ENCODE peak calls at places on chromosome 18, in eight cellular contexts. Z is lower lobe of right lung, K is suprapubic skin, H is OCI-LY7, W is AG10803, I is left ventricle myocardium inferior, Q is fibroblast of lung, R is ascending aorta. S is an unnamed sample.

GRCh38 chr18:45802814-45803492 is 22.5 kb upstream of the SIGLEC15 start:
- DNase-seq in Z (no peak), K (no peak), H (no peak), W (peak), I (no peak), Q (peak), R (no peak), S (peak)

GRCh38 chr18:73891572-73892421 is 255.8 kb downstream of the FBXO15 start:
- DNase-seq in Z (no peak), K (no peak), H (no peak), W (no peak), I (no peak), Q (no peak), R (no peak), S (no peak)

GRCh38 chr18:59009846-59010245 is 129.8 kb upstream of the SEC11C start:
- DNase-seq in Z (no peak), K (no peak), H (no peak), W (no peak), I (no peak), Q (no peak), R (no peak), S (no peak)

GRCh38 chr18:36440614-36441013 is 143.1 kb downstream of the FHOD3 start:
- DNase-seq in Z (no peak), K (no peak), H (no peak), W (peak), I (no peak), Q (peak), R (no peak), S (peak)

GRCh38 chr18:69830189-69830588 is 117.5 kb downstream of the CD226 start:
- DNase-seq in Z (no peak), K (no peak), H (no peak), W (no peak), I (no peak), Q (no peak), R (no peak), S (no peak)

GRCh38 chr18:32317651-32318050 is 127.8 kb downstream of the MEP1B start:
- DNase-seq in Z (no peak), K (no peak), H (no peak), W (peak), I (no peak), Q (peak), R (no peak), S (no peak)

GRCh38 chr18:46073474-46074331 is 1.6 kb upstream of the PSTPIP2 start:
- DNase-seq in Z (no peak), K (no peak), H (peak), W (peak), I (no peak), Q (peak), R (peak), S (peak)

GRCh38 chr18:52572036-52572750 is 232.2 kb downstream of the DCC start:
- DNase-seq in Z (no peak), K (no peak), H (no peak), W (no peak), I (no peak), Q (no peak), R (no peak), S (no peak)

GRCh38 chr18:62524443-62525200 is 1.8 kb downstream of the ZCCHC2 start:
- DNase-seq in Z (peak), K (no peak), H (peak), W (peak), I (peak), Q (peak), R (peak), S (peak)

GRCh38 chr18:27298215-27298804 is 113.2 kb upstream of the CHST9 start:
- DNase-seq in Z (no peak), K (no peak), H (no peak), W (no peak), I (no peak), Q (no peak), R (no peak), S (no peak)
- TF ChIP-seq CTCF in Z (no peak), K (no peak), H (peak), W (no peak), I (peak), Q (no peak), R (no peak), S (no peak)

DNA sequence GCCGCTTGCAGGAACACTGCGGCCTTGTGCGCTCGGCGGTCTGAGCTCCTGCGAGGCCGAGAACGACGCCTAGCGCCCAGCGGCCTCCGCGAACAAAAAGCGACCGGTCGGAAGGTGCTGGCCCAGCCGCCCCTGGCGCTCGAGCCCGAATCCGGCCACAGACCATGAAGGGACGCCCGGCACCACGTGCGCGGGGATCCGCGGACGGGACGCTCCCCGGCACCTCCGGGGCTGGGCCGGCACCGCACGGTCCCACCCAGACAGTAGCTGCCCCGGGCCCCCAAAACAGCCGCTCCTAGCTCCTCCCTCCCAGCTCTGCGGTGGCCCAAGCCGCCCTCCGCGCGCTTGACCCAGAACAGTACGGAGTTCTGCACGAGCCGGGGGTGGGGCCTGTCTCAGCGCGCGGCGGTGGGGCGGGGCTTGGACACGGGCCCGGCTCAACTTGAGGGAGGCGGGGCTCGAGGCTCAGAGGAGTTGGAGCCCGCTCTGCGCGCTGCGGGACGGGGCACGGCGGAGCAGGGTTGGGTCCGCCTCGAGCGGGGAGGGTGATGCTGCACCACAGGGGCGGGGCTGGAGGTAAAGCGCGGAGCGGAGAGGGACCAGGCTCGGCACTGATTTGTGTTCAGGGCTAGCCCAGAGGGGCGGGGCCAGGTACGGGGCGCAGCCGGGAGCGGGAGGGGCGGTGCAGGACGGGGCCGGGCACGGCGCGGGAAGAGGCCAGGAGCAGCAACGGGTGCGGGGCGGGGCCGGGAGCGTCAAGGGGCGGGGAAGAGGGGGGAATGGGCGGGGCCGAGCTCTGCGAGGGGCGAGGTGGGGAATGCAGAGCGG is 538 bp upstream of the IMPA2 start:
- DNase-seq in Z (peak), K (peak), H (peak), W (peak), I (peak), Q (peak), R (peak), S (peak)
- TF ChIP-seq CTCF in Z (peak), K (no peak), H (no peak), W (peak), I (peak), Q (no peak), R (no peak), S (no peak)

GRCh38 chr18:12477606-12478005 is 69.9 kb downstream of the PRELID3A start:
- DNase-seq in Z (no peak), K (no peak), H (no peak), W (no peak), I (no peak), Q (no peak), R (no peak), S (no peak)

GRCh38 chr18:12476955-12477354 is 69.2 kb downstream of the PRELID3A start:
- DNase-seq in Z (no peak), K (no peak), H (no peak), W (no peak), I (no peak), Q (no peak), R (no peak), S (no peak)

GRCh38 chr18:12474876-12475275 is 67.1 kb downstream of the PRELID3A start:
- DNase-seq in Z (no peak), K (no peak), H (no peak), W (peak), I (no peak), Q (no peak), R (no peak), S (no peak)

GRCh38 chr18:12479982-12480381 is 72.3 kb downstream of the PRELID3A start:
- DNase-seq in Z (no peak), K (no peak), H (no peak), W (no peak), I (no peak), Q (no peak), R (no peak), S (no peak)

GRCh38 chr18:12478269-12479057 is 70.7 kb downstream of the PRELID3A start:
- DNase-seq in Z (no peak), K (no peak), H (no peak), W (no peak), I (no peak), Q (no peak), R (no peak), S (no peak)
- TF ChIP-seq CTCF in Z (no peak), K (no peak), H (peak), W (peak), I (no peak), Q (peak), R (no peak), S (peak)

GRCh38 chr18:40413160-40413559 is 1541.9 kb upstream of the PIK3C3 start:
- DNase-seq in Z (no peak), K (no peak), H (no peak), W (peak), I (no peak), Q (no peak), R (no peak), S (no peak)
- TF ChIP-seq CTCF in Z (no peak), K (no peak), H (no peak), W (peak), I (peak), Q (peak), R (no peak), S (no peak)

GRCh38 chr18:24964213-24964612 is 387.8 kb downstream of the ZNF521 start:
- DNase-seq in Z (no peak), K (no peak), H (peak), W (no peak), I (no peak), Q (no peak), R (no peak), S (no peak)
- TF ChIP-seq CTCF in Z (no peak), K (no peak), H (peak), W (no peak), I (peak), Q (no peak), R (no peak), S (no peak)

GRCh38 chr18:11512096-11513030 is 97.0 kb upstream of the SLC35G4 start:
- DNase-seq in Z (no peak), K (no peak), H (peak), W (peak), I (no peak), Q (no peak), R (no peak), S (peak)
- TF ChIP-seq CTCF in Z (no peak), K (no peak), H (peak), W (peak), I (peak), Q (peak), R (no peak), S (peak)

GRCh38 chr18:67463829-67464228 is 52.7 kb downstream of the DSEL start:
- DNase-seq in Z (no peak), K (no peak), H (no peak), W (no peak), I (no peak), Q (no peak), R (no peak), S (no peak)
- TF ChIP-seq CTCF in Z (no peak), K (no peak), H (no peak), W (peak), I (no peak), Q (peak), R (no peak), S (peak)